ENCODE peak calls at places on chromosomes 2 and 18, in eight cellular contexts. M is AG10803, B is kidney, O is colonic mucosa, K is A549, L is brain microvascular endothelial cell, R is cardiac muscle cell, T is lung. U is an unnamed sample.

GRCh38 chr18:37565985-37566478 is 434 bp upstream of the CELF4 start:
- DNase-seq in L (peak; percentile 5), M (peak; percentile 41), O (no peak), K (peak; percentile 12), T (no peak), B (peak; percentile 82), R (peak; percentile 85), U (no peak)

GRCh38 chr2:149906871-149907270 is 319.3 kb upstream of the MMADHC start:
- DNase-seq in T (no peak), M (no peak), L (no peak), B (no peak), R (no peak), K (no peak), O (no peak), U (no peak)

GRCh38 chr2:69163109-69163508 is 150.1 kb downstream of the ANTXR1 start:
- DNase-seq in M (peak; percentile 95), R (no peak), K (peak; percentile 90), B (no peak), T (no peak), O (no peak), L (peak; percentile 87), U (no peak)

GRCh38 chr18:8424917-8425725 is 184.1 kb upstream of the RAB12 start:
- DNase-seq in T (no peak), B (no peak), M (peak; percentile 76), O (no peak), R (no peak), K (no peak), L (peak; percentile 63), U (no peak)

GRCh38 chr18:32378705-32379104 is 92.0 kb downstream of the GAREM1 start:
- DNase-seq in R (no peak), T (no peak), O (peak; percentile 40), B (no peak), M (no peak), L (peak; percentile 58), K (peak; percentile 57), U (no peak)

GRCh38 chr18:28588884-28589549 is 412.1 kb upstream of the CDH2 start:
- DNase-seq in R (no peak), K (no peak), O (no peak), M (peak; percentile 60), T (no peak), L (no peak), B (no peak), U (no peak)

GRCh38 chr18:52409732-52410131 is 69.7 kb downstream of the DCC start:
- DNase-seq in B (no peak), L (no peak), O (no peak), K (peak; percentile 25), T (no peak), R (no peak), M (no peak), U (no peak)

GRCh38 chr18:2415656-2416055 is 155.6 kb downstream of the METTL4 start:
- DNase-seq in T (no peak), R (no peak), L (no peak), M (no peak), K (no peak), O (no peak), B (no peak), U (no peak)

GRCh38 chr2:39948016-39948719 is 169.1 kb upstream of the THUMPD2 start:
- DNase-seq in T (no peak), R (no peak), B (no peak), M (peak; percentile 58), K (no peak), O (no peak), L (no peak), U (no peak)

GRCh38 chr2:47172156-47172921 is 17.2 kb upstream of the STPG4 start:
- DNase-seq in M (no peak), O (peak; percentile 44), T (no peak), R (no peak), B (no peak), L (no peak), K (peak; percentile 68), U (no peak)

GRCh38 chr2:47174731-47175361 is 19.7 kb upstream of the STPG4 start:
- DNase-seq in O (peak; percentile 90), R (no peak), M (peak; percentile 72), B (no peak), K (peak; percentile 87), L (no peak), T (peak; percentile 82), U (peak; percentile 72)

GRCh38 chr2:47173986-47174730 is 19.1 kb upstream of the STPG4 start:
- DNase-seq in K (no peak), T (no peak), O (no peak), M (no peak), L (no peak), R (no peak), B (no peak), U (no peak)

GRCh38 chr2:47169784-47170183 is 14.7 kb upstream of the STPG4 start:
- DNase-seq in K (no peak), R (no peak), B (no peak), L (no peak), O (no peak), T (no peak), M (no peak), U (no peak)

DNA sequence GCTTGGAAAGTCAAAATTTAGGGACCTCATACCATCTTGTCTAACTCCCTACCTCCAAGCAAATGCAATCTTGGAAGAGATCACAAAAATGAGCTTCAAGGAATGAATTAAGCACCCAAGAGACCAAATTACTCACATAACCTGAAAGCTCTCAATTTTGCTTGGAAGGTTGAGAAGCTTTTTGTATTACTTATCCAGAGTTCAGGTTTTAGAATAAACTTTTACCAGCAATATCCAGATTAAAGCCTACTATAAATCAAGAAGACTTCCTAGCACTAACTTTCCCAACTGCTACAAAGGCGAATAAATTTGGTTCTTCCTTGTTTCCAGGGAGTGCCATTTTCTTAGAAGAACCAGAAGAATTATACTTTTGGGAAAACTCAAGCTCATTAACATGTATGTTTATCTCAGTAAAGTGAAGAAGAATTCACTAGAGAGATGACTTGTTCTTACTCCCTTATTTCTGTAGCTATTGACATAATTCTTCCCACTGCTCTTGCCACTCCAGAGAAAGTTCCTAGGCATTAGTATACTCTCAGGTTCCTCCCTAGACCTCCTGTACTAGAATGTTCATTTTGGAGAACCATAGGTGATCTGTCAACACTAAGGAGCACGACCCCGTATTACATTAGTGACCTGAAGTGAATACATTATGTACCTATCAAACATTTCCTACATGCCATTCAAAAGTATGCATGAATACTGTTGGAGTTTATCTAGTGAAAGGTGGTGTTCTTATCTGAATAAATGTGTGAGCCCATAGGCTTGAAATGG is 18.0 kb upstream of the STPG4 start:
- DNase-seq in K (no peak), O (no peak), R (no peak), B (no peak), T (no peak), M (no peak), L (no peak), U (no peak)
- H3K4me3 ChIP-seq in K (peak overlapping the region; percentile 97), O (peak overlapping the region; percentile 85), R (peak overlapping the region; percentile 95), B (peak overlapping the region; percentile 95), T (no peak overlapping the region), M (peak overlapping the region; percentile 99), L (peak overlapping the region; percentile 100), U (peak overlapping the region; percentile 12)

DNA sequence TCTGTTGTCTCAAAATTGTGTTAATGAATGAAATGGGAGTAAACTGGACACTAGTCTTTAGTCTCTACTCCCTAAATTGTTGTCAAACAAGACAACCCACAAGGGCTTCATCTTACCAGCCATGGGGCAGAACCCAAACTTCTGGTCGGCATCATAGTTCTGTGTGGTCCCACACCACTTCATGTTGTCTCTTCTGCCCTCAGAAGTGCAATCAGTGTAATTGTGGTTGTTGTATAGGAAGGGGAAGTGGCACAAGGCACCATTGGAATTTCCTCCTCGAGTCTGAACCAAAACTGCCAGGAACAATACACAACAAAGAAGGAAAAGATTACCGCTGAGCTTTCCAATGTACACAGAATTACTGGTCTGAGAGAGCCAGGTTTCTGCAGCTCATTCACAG is 12.6 kb downstream of the FN1 start:
- DNase-seq in B (no peak), K (no peak), O (no peak), M (peak; percentile 41), R (no peak), L (peak; percentile 27), T (no peak), U (no peak)
- H3K4me3 ChIP-seq in B (no peak overlapping the region), K (no peak overlapping the region), O (no peak overlapping the region), M (peak overlapping the region; percentile 15), R (no peak overlapping the region), L (peak overlapping the region; percentile 32), T (no peak overlapping the region), U (no peak overlapping the region)

GRCh38 chr2:26411419-26411818 is 9.7 kb downstream of the DRC1 start:
- DNase-seq in R (no peak), T (no peak), L (no peak), O (no peak), B (no peak), K (no peak), M (no peak), U (no peak)
- H3K4me3 ChIP-seq in R (no peak overlapping the region), T (no peak overlapping the region), L (no peak overlapping the region), O (no peak overlapping the region), B (no peak overlapping the region), K (no peak overlapping the region), M (no peak overlapping the region), U (no peak overlapping the region)

GRCh38 chr18:76554788-76555187 is 59.7 kb upstream of the ZNF516 start:
- DNase-seq in O (no peak), L (no peak), R (no peak), K (no peak), T (no peak), B (no peak), M (no peak), U (no peak)

GRCh38 chr18:76558881-76559667 is 64.0 kb upstream of the ZNF516 start:
- DNase-seq in O (peak; percentile 69), K (no peak), L (no peak), M (no peak), R (no peak), B (no peak), T (no peak), U (no peak)

GRCh38 chr18:76557026-76557575 is 62.1 kb upstream of the ZNF516 start:
- DNase-seq in K (no peak), L (no peak), O (no peak), B (no peak), R (no peak), T (no peak), M (no peak), U (no peak)

GRCh38 chr18:76548541-76548940 is 53.5 kb upstream of the ZNF516 start:
- DNase-seq in M (no peak), R (no peak), K (no peak), O (no peak), T (no peak), L (no peak), B (no peak), U (no peak)

GRCh38 chr18:76553715-76554603 is 58.9 kb upstream of the ZNF516 start:
- DNase-seq in M (no peak), O (peak; percentile 47), T (peak; percentile 63), B (no peak), R (no peak), K (no peak), L (no peak), U (no peak)
- H3K4me3 ChIP-seq in M (no peak overlapping the region), O (no peak overlapping the region), T (no peak overlapping the region), B (no peak overlapping the region), R (no peak overlapping the region), K (no peak overlapping the region), L (no peak overlapping the region), U (no peak overlapping the region)

GRCh38 chr2:223214721-223215120 is 162.7 kb downstream of the KCNE4 start:
- DNase-seq in T (no peak), O (no peak), K (no peak), L (no peak), B (no peak), R (no peak), M (no peak), U (no peak)

GRCh38 chr2:223215136-223215535 is 163.1 kb downstream of the KCNE4 start:
- DNase-seq in K (no peak), O (no peak), T (no peak), L (peak; percentile 4), B (no peak), M (no peak), R (no peak), U (no peak)

GRCh38 chr2:223204537-223204936 is 152.5 kb downstream of the KCNE4 start:
- DNase-seq in K (no peak), O (no peak), L (no peak), T (no peak), M (no peak), R (no peak), B (no peak), U (no peak)

GRCh38 chr2:223210489-223210888 is 158.5 kb downstream of the KCNE4 start:
- DNase-seq in R (no peak), K (no peak), B (no peak), M (no peak), T (no peak), O (no peak), L (no peak), U (no peak)
- H3K4me3 ChIP-seq in R (no peak overlapping the region), K (no peak overlapping the region), B (no peak overlapping the region), M (no peak overlapping the region), T (no peak overlapping the region), O (no peak overlapping the region), L (no peak overlapping the region), U (no peak overlapping the region)